ENCODE peak calls at places on chromosomes 6 and 20, in ten cellular contexts. One of them, this sample, is unnamed.
A peak's percentile ranks its signal among the peaks of the same experiment; 100 is the strongest.

GRCh38 chr6:13354331-13355042 is 26.1 kb upstream of the TBC1D7 start:
- DNase-seq in activated T-cell treated with anti-CD3 and anti-CD28 coated beads for 1 hour: no peak
- DNase-seq in effector CD8-positive, alpha-beta T cell: no peak
- DNase-seq in activated CD4-positive, alpha-beta T cell treated with anti-CD3 and anti-CD28 coated beads for 48 hours: no peak
- DNase-seq in GM10248: no peak
- DNase-seq in renal cortical epithelial cell: peak; percentile 76
- DNase-seq in RWPE1: no peak
- DNase-seq in cardiac muscle cell: peak; percentile 88
- DNase-seq in WTC11: no peak
- DNase-seq in stimulated activated CD4-positive, alpha-beta T cell treated with anti-CD3 and anti-CD28 coated beads, Interleukin-1b, Interleukin-23, amount 100 ng/mL, for 48 hours: no peak
- DNase-seq in this sample: peak; percentile 74

GRCh38 chr20:3753501-3754257 is 13.9 kb downstream of the ADISSP start:
- DNase-seq in activated T-cell treated with anti-CD3 and anti-CD28 coated beads for 1 hour: no peak
- DNase-seq in effector CD8-positive, alpha-beta T cell: no peak
- DNase-seq in activated CD4-positive, alpha-beta T cell treated with anti-CD3 and anti-CD28 coated beads for 48 hours: no peak
- DNase-seq in GM10248: no peak
- DNase-seq in renal cortical epithelial cell: no peak
- DNase-seq in RWPE1: no peak
- DNase-seq in cardiac muscle cell: no peak
- DNase-seq in WTC11: no peak
- DNase-seq in stimulated activated CD4-positive, alpha-beta T cell treated with anti-CD3 and anti-CD28 coated beads, Interleukin-1b, Interleukin-23, amount 100 ng/mL, for 48 hours: no peak
- DNase-seq in this sample: no peak

GRCh38 chr6:3426091-3426780 is 30.6 kb downstream of the SLC22A23 start:
- DNase-seq in activated T-cell treated with anti-CD3 and anti-CD28 coated beads for 1 hour: no peak
- DNase-seq in effector CD8-positive, alpha-beta T cell: no peak
- DNase-seq in activated CD4-positive, alpha-beta T cell treated with anti-CD3 and anti-CD28 coated beads for 48 hours: no peak
- DNase-seq in GM10248: no peak
- DNase-seq in renal cortical epithelial cell: no peak
- DNase-seq in RWPE1: peak; percentile 66
- DNase-seq in cardiac muscle cell: no peak
- DNase-seq in WTC11: no peak
- DNase-seq in stimulated activated CD4-positive, alpha-beta T cell treated with anti-CD3 and anti-CD28 coated beads, Interleukin-1b, Interleukin-23, amount 100 ng/mL, for 48 hours: no peak
- DNase-seq in this sample: no peak

GRCh38 chr6:116397960-116398359 is 27.2 kb downstream of the DSE start:
- DNase-seq in activated T-cell treated with anti-CD3 and anti-CD28 coated beads for 1 hour: no peak
- DNase-seq in effector CD8-positive, alpha-beta T cell: no peak
- DNase-seq in activated CD4-positive, alpha-beta T cell treated with anti-CD3 and anti-CD28 coated beads for 48 hours: no peak
- DNase-seq in GM10248: no peak
- DNase-seq in renal cortical epithelial cell: peak; percentile 35
- DNase-seq in RWPE1: no peak
- DNase-seq in cardiac muscle cell: peak; percentile 56
- DNase-seq in WTC11: no peak
- DNase-seq in stimulated activated CD4-positive, alpha-beta T cell treated with anti-CD3 and anti-CD28 coated beads, Interleukin-1b, Interleukin-23, amount 100 ng/mL, for 48 hours: no peak
- DNase-seq in this sample: no peak

GRCh38 chr6:133804263-133804662 is 84.7 kb upstream of the TCF21 start:
- DNase-seq in activated T-cell treated with anti-CD3 and anti-CD28 coated beads for 1 hour: no peak
- DNase-seq in effector CD8-positive, alpha-beta T cell: no peak
- DNase-seq in activated CD4-positive, alpha-beta T cell treated with anti-CD3 and anti-CD28 coated beads for 48 hours: no peak
- DNase-seq in GM10248: no peak
- DNase-seq in renal cortical epithelial cell: no peak
- DNase-seq in RWPE1: no peak
- DNase-seq in cardiac muscle cell: peak; percentile 88
- DNase-seq in WTC11: no peak
- DNase-seq in stimulated activated CD4-positive, alpha-beta T cell treated with anti-CD3 and anti-CD28 coated beads, Interleukin-1b, Interleukin-23, amount 100 ng/mL, for 48 hours: no peak
- DNase-seq in this sample: no peak

GRCh38 chr20:61478611-61479305 is 226.7 kb downstream of the CDH4 start:
- DNase-seq in activated T-cell treated with anti-CD3 and anti-CD28 coated beads for 1 hour: no peak
- DNase-seq in effector CD8-positive, alpha-beta T cell: no peak
- DNase-seq in activated CD4-positive, alpha-beta T cell treated with anti-CD3 and anti-CD28 coated beads for 48 hours: no peak
- DNase-seq in GM10248: no peak
- DNase-seq in renal cortical epithelial cell: no peak
- DNase-seq in RWPE1: no peak
- DNase-seq in cardiac muscle cell: no peak
- DNase-seq in WTC11: no peak
- DNase-seq in stimulated activated CD4-positive, alpha-beta T cell treated with anti-CD3 and anti-CD28 coated beads, Interleukin-1b, Interleukin-23, amount 100 ng/mL, for 48 hours: no peak
- DNase-seq in this sample: no peak

GRCh38 chr6:156009656-156010055 is 554.0 kb upstream of the NOX3 start:
- DNase-seq in activated T-cell treated with anti-CD3 and anti-CD28 coated beads for 1 hour: no peak
- DNase-seq in effector CD8-positive, alpha-beta T cell: no peak
- DNase-seq in activated CD4-positive, alpha-beta T cell treated with anti-CD3 and anti-CD28 coated beads for 48 hours: peak; percentile 21
- DNase-seq in GM10248: no peak
- DNase-seq in renal cortical epithelial cell: no peak
- DNase-seq in RWPE1: no peak
- DNase-seq in cardiac muscle cell: no peak
- DNase-seq in WTC11: no peak
- DNase-seq in stimulated activated CD4-positive, alpha-beta T cell treated with anti-CD3 and anti-CD28 coated beads, Interleukin-1b, Interleukin-23, amount 100 ng/mL, for 48 hours: peak; percentile 3
- DNase-seq in this sample: no peak

GRCh38 chr6:114312931-114313330 is 29.9 kb downstream of the HS3ST5 start:
- DNase-seq in activated T-cell treated with anti-CD3 and anti-CD28 coated beads for 1 hour: no peak
- DNase-seq in effector CD8-positive, alpha-beta T cell: no peak
- DNase-seq in activated CD4-positive, alpha-beta T cell treated with anti-CD3 and anti-CD28 coated beads for 48 hours: no peak
- DNase-seq in GM10248: no peak
- DNase-seq in renal cortical epithelial cell: no peak
- DNase-seq in RWPE1: no peak
- DNase-seq in cardiac muscle cell: no peak
- DNase-seq in WTC11: no peak
- DNase-seq in stimulated activated CD4-positive, alpha-beta T cell treated with anti-CD3 and anti-CD28 coated beads, Interleukin-1b, Interleukin-23, amount 100 ng/mL, for 48 hours: no peak
- DNase-seq in this sample: no peak

GRCh38 chr6:105257350-105257749 is 77.5 kb upstream of the POPDC3 start:
- DNase-seq in activated T-cell treated with anti-CD3 and anti-CD28 coated beads for 1 hour: no peak
- DNase-seq in effector CD8-positive, alpha-beta T cell: no peak
- DNase-seq in activated CD4-positive, alpha-beta T cell treated with anti-CD3 and anti-CD28 coated beads for 48 hours: no peak
- DNase-seq in GM10248: no peak
- DNase-seq in renal cortical epithelial cell: no peak
- DNase-seq in RWPE1: no peak
- DNase-seq in cardiac muscle cell: no peak
- DNase-seq in WTC11: no peak
- DNase-seq in stimulated activated CD4-positive, alpha-beta T cell treated with anti-CD3 and anti-CD28 coated beads, Interleukin-1b, Interleukin-23, amount 100 ng/mL, for 48 hours: no peak
- DNase-seq in this sample: no peak

GRCh38 chr20:43681991-43682410 is 15.1 kb downstream of the MYBL2 start:
- DNase-seq in activated T-cell treated with anti-CD3 and anti-CD28 coated beads for 1 hour: no peak
- DNase-seq in effector CD8-positive, alpha-beta T cell: no peak
- DNase-seq in activated CD4-positive, alpha-beta T cell treated with anti-CD3 and anti-CD28 coated beads for 48 hours: no peak
- DNase-seq in GM10248: peak; percentile 85
- DNase-seq in renal cortical epithelial cell: no peak
- DNase-seq in RWPE1: no peak
- DNase-seq in cardiac muscle cell: no peak
- DNase-seq in WTC11: no peak
- DNase-seq in stimulated activated CD4-positive, alpha-beta T cell treated with anti-CD3 and anti-CD28 coated beads, Interleukin-1b, Interleukin-23, amount 100 ng/mL, for 48 hours: no peak
- DNase-seq in this sample: no peak

This sample was measured in kidney tubule cell.